ENCODE peak calls at places on chromosomes 11 and 22, in five cellular contexts. One of them, this sample, is unnamed.

GRCh38 chr11:73734996-73735395 is 25.9 kb downstream of the RAB6A start:
- DNase-seq in mesenchymal stem cell: peak
- DNase-seq in left ventricle myocardium inferior: no peak
- DNase-seq in tibial nerve: no peak
- DNase-seq in RWPE1: no peak
- DNase-seq in this sample: no peak

GRCh38 chr11:8810331-8811301 is 100.4 kb upstream of the AKIP1 start:
- DNase-seq in mesenchymal stem cell: peak
- DNase-seq in left ventricle myocardium inferior: peak
- DNase-seq in tibial nerve: peak
- DNase-seq in RWPE1: peak
- DNase-seq in this sample: no peak

GRCh38 chr22:21861290-21861848 is 6.1 kb downstream of the MAPK1 start:
- DNase-seq in mesenchymal stem cell: peak
- DNase-seq in left ventricle myocardium inferior: no peak
- DNase-seq in tibial nerve: no peak
- DNase-seq in RWPE1: no peak
- DNase-seq in this sample: no peak

GRCh38 chr11:10294289-10294953 is 402 bp upstream of the SBF2 start:
- DNase-seq in mesenchymal stem cell: peak
- DNase-seq in left ventricle myocardium inferior: peak
- DNase-seq in tibial nerve: peak
- DNase-seq in RWPE1: peak
- DNase-seq in this sample: no peak

GRCh38 chr22:23075525-23076216 is 5.4 kb downstream of the GNAZ start:
- DNase-seq in mesenchymal stem cell: no peak
- DNase-seq in left ventricle myocardium inferior: no peak
- DNase-seq in tibial nerve: no peak
- DNase-seq in RWPE1: no peak
- DNase-seq in this sample: no peak

GRCh38 chr22:47476226-47476625 is 713.8 kb downstream of the TBC1D22A start:
- DNase-seq in mesenchymal stem cell: no peak
- DNase-seq in left ventricle myocardium inferior: no peak
- DNase-seq in tibial nerve: no peak
- DNase-seq in RWPE1: no peak
- DNase-seq in this sample: no peak

GRCh38 chr11:33194455-33194854 is 33.2 kb upstream of the CSTF3 start:
- DNase-seq in mesenchymal stem cell: no peak
- DNase-seq in left ventricle myocardium inferior: no peak
- DNase-seq in tibial nerve: no peak
- DNase-seq in RWPE1: no peak
- DNase-seq in this sample: no peak

GRCh38 chr11:69979632-69980031 is 98.5 kb upstream of the ANO1 start:
- DNase-seq in mesenchymal stem cell: no peak
- DNase-seq in left ventricle myocardium inferior: no peak
- DNase-seq in tibial nerve: no peak
- DNase-seq in RWPE1: no peak
- DNase-seq in this sample: no peak

GRCh38 chr11:19714387-19715363 is 2.0 kb downstream of the NAV2 start:
- DNase-seq in mesenchymal stem cell: peak
- DNase-seq in left ventricle myocardium inferior: peak
- DNase-seq in tibial nerve: peak
- DNase-seq in RWPE1: no peak
- DNase-seq in this sample: no peak

GRCh38 chr11:22389526-22390282 is 51.5 kb downstream of the SLC17A6 start:
- DNase-seq in mesenchymal stem cell: no peak
- DNase-seq in left ventricle myocardium inferior: no peak
- DNase-seq in tibial nerve: no peak
- DNase-seq in RWPE1: no peak
- DNase-seq in this sample: no peak

GRCh38 chr22:37471721-37472417 is 14.3 kb downstream of the MFNG start:
- DNase-seq in mesenchymal stem cell: no peak
- DNase-seq in left ventricle myocardium inferior: no peak
- DNase-seq in tibial nerve: no peak
- DNase-seq in RWPE1: no peak
- DNase-seq in this sample: no peak

GRCh38 chr22:17046949-17047348 is 37.9 kb upstream of the IL17RA start:
- DNase-seq in mesenchymal stem cell: no peak
- DNase-seq in left ventricle myocardium inferior: no peak
- DNase-seq in tibial nerve: no peak
- DNase-seq in RWPE1: no peak
- DNase-seq in this sample: no peak

GRCh38 chr11:898160-898517 is 12.5 kb downstream of the CHID1 start:
- DNase-seq in mesenchymal stem cell: peak
- DNase-seq in left ventricle myocardium inferior: no peak
- DNase-seq in tibial nerve: no peak
- DNase-seq in RWPE1: peak
- DNase-seq in this sample: no peak

GRCh38 chr11:93689166-93689734 is 27.8 kb downstream of the CEP295 start:
- DNase-seq in mesenchymal stem cell: no peak
- DNase-seq in left ventricle myocardium inferior: no peak
- DNase-seq in tibial nerve: no peak
- DNase-seq in RWPE1: no peak
- DNase-seq in this sample: no peak

GRCh38 chr11:100328626-100329340 is 358.3 kb upstream of the ARHGAP42 start:
- DNase-seq in mesenchymal stem cell: peak
- DNase-seq in left ventricle myocardium inferior: no peak
- DNase-seq in tibial nerve: no peak
- DNase-seq in RWPE1: peak
- DNase-seq in this sample: peak

GRCh38 chr11:37942081-37942480 is 1344.0 kb upstream of the RAG2 start:
- DNase-seq in mesenchymal stem cell: peak
- DNase-seq in left ventricle myocardium inferior: no peak
- DNase-seq in tibial nerve: no peak
- DNase-seq in RWPE1: no peak
- DNase-seq in this sample: no peak

GRCh38 chr11:101096036-101096704 is 33.4 kb downstream of the PGR start:
- DNase-seq in mesenchymal stem cell: no peak
- DNase-seq in left ventricle myocardium inferior: peak
- DNase-seq in tibial nerve: no peak
- DNase-seq in RWPE1: no peak
- DNase-seq in this sample: no peak

GRCh38 chr11:72379384-72380131 is 54.8 kb downstream of the CLPB start:
- DNase-seq in mesenchymal stem cell: no peak
- DNase-seq in left ventricle myocardium inferior: no peak
- DNase-seq in tibial nerve: no peak
- DNase-seq in RWPE1: no peak
- DNase-seq in this sample: no peak
- H3K27ac ChIP-seq in mesenchymal stem cell: no peak
- H3K27ac ChIP-seq in left ventricle myocardium inferior: peak
- H3K27ac ChIP-seq in tibial nerve: no peak
- H3K27ac ChIP-seq in RWPE1: no peak
- H3K27ac ChIP-seq in this sample: no peak

GRCh38 chr22:44701824-44702478 is at the start of gene PRR5:
- DNase-seq in mesenchymal stem cell: peak
- DNase-seq in left ventricle myocardium inferior: peak
- DNase-seq in tibial nerve: peak
- DNase-seq in RWPE1: peak
- DNase-seq in this sample: no peak

GRCh38 chr22:44701187-44701586 is 817 bp upstream of the PRR5 start:
- DNase-seq in mesenchymal stem cell: no peak
- DNase-seq in left ventricle myocardium inferior: no peak
- DNase-seq in tibial nerve: no peak
- DNase-seq in RWPE1: no peak
- DNase-seq in this sample: no peak

GRCh38 chr22:44697423-44698179 is 4.4 kb upstream of the PRR5 start:
- DNase-seq in mesenchymal stem cell: peak
- DNase-seq in left ventricle myocardium inferior: peak
- DNase-seq in tibial nerve: peak
- DNase-seq in RWPE1: peak
- DNase-seq in this sample: no peak

GRCh38 chr22:44700456-44700855 is 1.5 kb upstream of the PRR5 start:
- DNase-seq in mesenchymal stem cell: peak
- DNase-seq in left ventricle myocardium inferior: no peak
- DNase-seq in tibial nerve: no peak
- DNase-seq in RWPE1: no peak
- DNase-seq in this sample: no peak

DNA sequence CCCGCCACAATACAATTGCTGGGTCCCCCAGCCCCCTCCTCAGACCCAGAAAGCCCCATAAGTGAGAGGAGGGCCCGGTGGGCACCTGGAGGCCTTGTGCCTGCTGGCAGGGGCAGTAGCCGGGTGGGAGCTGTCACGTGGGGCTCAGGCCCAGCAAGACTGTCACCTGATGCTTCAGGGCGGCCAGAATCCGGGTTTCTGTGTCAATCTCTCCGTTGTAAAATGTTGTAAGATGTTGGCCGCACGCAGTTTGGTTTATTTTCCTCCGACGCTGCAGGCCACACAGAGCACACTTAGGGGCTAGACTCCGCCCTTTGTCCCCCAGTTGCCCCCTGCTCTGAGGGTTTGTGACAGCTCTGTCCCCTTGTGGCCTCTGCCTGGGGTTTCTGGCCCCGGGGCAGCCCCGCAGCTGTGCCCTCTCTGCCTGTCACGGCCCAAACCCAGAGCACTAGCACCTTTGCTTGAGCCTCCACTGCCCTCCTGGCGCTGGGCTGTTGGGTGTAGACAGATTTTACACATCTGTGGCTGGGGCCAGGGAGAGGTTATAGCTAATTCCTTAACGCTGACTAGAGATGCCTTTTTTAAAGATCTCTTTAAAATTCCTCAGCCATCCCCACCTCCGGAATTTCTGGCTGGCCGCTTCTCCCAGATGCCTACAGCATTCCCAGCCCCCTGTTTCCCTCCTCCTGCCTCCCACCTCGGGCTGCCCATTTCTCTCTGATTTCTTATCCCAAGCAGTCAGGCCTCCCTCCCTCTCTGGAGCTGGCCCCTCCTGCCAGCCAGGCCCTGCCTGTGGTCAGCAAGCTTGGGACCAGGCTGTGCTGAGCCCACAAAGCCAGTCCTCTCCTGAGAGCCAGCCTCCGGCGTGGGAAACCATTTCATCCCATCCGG is 3.2 kb upstream of the PRR5 start:
- DNase-seq in mesenchymal stem cell: peak
- DNase-seq in left ventricle myocardium inferior: no peak
- DNase-seq in tibial nerve: peak
- DNase-seq in RWPE1: no peak
- DNase-seq in this sample: no peak
- H3K27ac ChIP-seq in mesenchymal stem cell: peak
- H3K27ac ChIP-seq in left ventricle myocardium inferior: peak
- H3K27ac ChIP-seq in tibial nerve: peak
- H3K27ac ChIP-seq in RWPE1: peak
- H3K27ac ChIP-seq in this sample: no peak

GRCh38 chr11:64845125-64845735 is 777 bp upstream of the CDC42BPG start:
- DNase-seq in mesenchymal stem cell: no peak
- DNase-seq in left ventricle myocardium inferior: no peak
- DNase-seq in tibial nerve: no peak
- DNase-seq in RWPE1: no peak
- DNase-seq in this sample: no peak
- H3K27ac ChIP-seq in mesenchymal stem cell: no peak
- H3K27ac ChIP-seq in left ventricle myocardium inferior: peak
- H3K27ac ChIP-seq in tibial nerve: no peak
- H3K27ac ChIP-seq in RWPE1: peak
- H3K27ac ChIP-seq in this sample: peak

DNA sequence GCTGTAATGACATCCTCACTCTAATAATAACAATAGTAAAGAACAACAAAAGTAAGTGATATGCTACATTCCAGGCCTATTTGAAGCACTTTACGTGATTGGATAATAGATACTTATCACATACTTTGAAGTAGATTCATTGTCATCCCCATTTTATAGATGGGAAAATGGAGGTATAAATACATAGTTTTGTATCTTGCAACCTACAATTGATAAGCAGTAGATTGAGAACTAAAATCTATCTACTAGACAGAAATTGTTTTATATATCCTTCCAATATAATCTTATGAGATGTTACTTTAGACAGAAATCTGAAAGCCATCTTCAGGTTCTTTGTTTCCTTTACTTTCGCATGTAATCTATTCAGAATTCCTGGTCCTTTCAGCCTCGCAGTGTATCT is 104.6 kb upstream of the CD44 start:
- DNase-seq in mesenchymal stem cell: no peak
- DNase-seq in left ventricle myocardium inferior: no peak
- DNase-seq in tibial nerve: no peak
- DNase-seq in RWPE1: no peak
- DNase-seq in this sample: no peak
- H3K27ac ChIP-seq in mesenchymal stem cell: no peak
- H3K27ac ChIP-seq in left ventricle myocardium inferior: no peak
- H3K27ac ChIP-seq in tibial nerve: no peak
- H3K27ac ChIP-seq in RWPE1: no peak
- H3K27ac ChIP-seq in this sample: no peak

DNA sequence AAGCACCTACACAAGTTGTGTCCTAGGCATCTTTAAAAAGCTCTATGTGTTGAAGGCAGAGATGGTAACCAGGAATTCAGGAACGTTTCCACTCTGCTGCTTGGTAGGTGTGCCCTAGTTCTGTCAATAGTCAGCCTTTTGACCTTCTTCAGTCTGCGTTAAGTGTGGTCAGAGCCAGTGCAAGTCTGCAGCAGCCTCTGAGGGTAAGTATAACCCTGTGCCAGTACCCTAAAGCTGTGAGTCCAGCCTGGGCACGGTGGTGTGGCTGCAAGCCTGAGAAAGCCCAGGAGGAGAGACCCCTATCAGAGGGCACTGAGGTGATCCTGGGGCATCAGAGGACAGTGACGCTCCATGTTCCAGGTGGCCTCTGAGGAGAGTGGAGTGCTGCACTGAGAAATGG is 76.8 kb upstream of the ADORA2A start:
- DNase-seq in mesenchymal stem cell: no peak
- DNase-seq in left ventricle myocardium inferior: no peak
- DNase-seq in tibial nerve: no peak
- DNase-seq in RWPE1: no peak
- DNase-seq in this sample: no peak
- H3K27ac ChIP-seq in mesenchymal stem cell: no peak
- H3K27ac ChIP-seq in left ventricle myocardium inferior: peak
- H3K27ac ChIP-seq in tibial nerve: no peak
- H3K27ac ChIP-seq in RWPE1: no peak
- H3K27ac ChIP-seq in this sample: no peak

GRCh38 chr11:35461917-35462316 is 42.6 kb upstream of the SLC1A2 start:
- DNase-seq in mesenchymal stem cell: no peak
- DNase-seq in left ventricle myocardium inferior: no peak
- DNase-seq in tibial nerve: no peak
- DNase-seq in RWPE1: no peak
- DNase-seq in this sample: no peak
- H3K27ac ChIP-seq in mesenchymal stem cell: no peak
- H3K27ac ChIP-seq in left ventricle myocardium inferior: no peak
- H3K27ac ChIP-seq in tibial nerve: no peak
- H3K27ac ChIP-seq in RWPE1: no peak
- H3K27ac ChIP-seq in this sample: no peak

DNA sequence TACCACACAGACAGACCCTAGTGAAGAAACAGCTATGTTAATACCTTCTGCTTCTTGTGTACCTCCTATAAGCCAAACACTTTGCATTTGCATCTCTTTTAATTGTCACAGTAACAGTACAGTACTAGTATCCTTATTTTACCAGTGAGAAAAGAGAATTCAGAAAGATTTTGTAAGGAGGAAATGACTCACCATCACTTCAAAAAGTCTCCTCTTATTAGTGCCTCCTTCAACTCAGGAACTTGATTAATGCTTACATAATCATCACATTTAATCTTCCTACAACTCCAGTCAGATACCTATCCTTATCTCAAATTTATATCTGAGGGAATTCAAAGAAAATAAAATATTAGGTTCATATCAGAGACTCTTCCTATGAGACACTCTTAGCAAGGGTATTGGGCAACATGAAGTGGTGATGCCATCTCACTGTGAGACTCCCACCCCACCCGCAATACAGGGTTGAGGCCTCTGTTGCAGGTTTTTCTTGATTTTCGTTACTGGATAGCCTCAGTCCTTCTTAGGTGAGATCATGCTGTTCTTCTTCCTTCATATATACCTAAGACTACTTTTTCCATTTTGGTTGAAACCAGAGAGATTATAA is 26.1 kb upstream of the CTSC start:
- DNase-seq in mesenchymal stem cell: peak
- DNase-seq in left ventricle myocardium inferior: no peak
- DNase-seq in tibial nerve: no peak
- DNase-seq in RWPE1: peak
- DNase-seq in this sample: no peak
- H3K27ac ChIP-seq in mesenchymal stem cell: no peak
- H3K27ac ChIP-seq in left ventricle myocardium inferior: no peak
- H3K27ac ChIP-seq in tibial nerve: no peak
- H3K27ac ChIP-seq in RWPE1: no peak
- H3K27ac ChIP-seq in this sample: peak

This sample was measured in epithelial cell of prostate.